ENCODE peak calls at places on chromosomes 13 and 19, in seven cellular contexts. J is ascending aorta; U is PC-9; P is pancreas; T is upper lobe of left lung; A is Panc1; V is CD8-positive, alpha-beta T cell. B is an unnamed sample.

GRCh38 chr13:48892311-48892710 is 83.4 kb upstream of the FNDC3A start:
- DNase-seq in A (peak; percentile 61), V (no peak), T (no peak), P (no peak), J (no peak), U (peak; percentile 46), B (no peak)

GRCh38 chr13:113820813-113821651 is 42.8 kb downstream of the GAS6 start:
- DNase-seq in T (peak; percentile 50), J (peak; percentile 87), U (peak; percentile 75), P (peak; percentile 77), A (no peak), V (no peak), B (peak; percentile 89)

GRCh38 chr13:99722931-99723330 is 221.7 kb downstream of the TM9SF2 start:
- DNase-seq in U (no peak), T (no peak), A (no peak), P (no peak), J (no peak), V (no peak), B (no peak)

GRCh38 chr13:99231726-99232125 is 26.5 kb downstream of the GPR18 start:
- DNase-seq in T (no peak), P (no peak), J (no peak), V (no peak), A (no peak), U (no peak), B (no peak)

GRCh38 chr13:111975539-111976473 is 91.1 kb upstream of the SOX1 start:
- DNase-seq in P (no peak), J (no peak), V (no peak), A (no peak), U (no peak), T (no peak), B (no peak)

GRCh38 chr19:8255426-8256125 is 46.4 kb downstream of the CERS4 start:
- DNase-seq in V (no peak), J (no peak), T (no peak), A (no peak), P (peak; percentile 61), U (no peak), B (no peak)

GRCh38 chr19:16659464-16659831 is 496 bp downstream of the SMIM7 start:
- DNase-seq in U (no peak), J (no peak), V (no peak), A (no peak), T (no peak), P (no peak), B (no peak)

GRCh38 chr19:6608950-6609349 is 18.0 kb upstream of the CD70 start:
- DNase-seq in U (no peak), P (no peak), A (no peak), J (no peak), V (no peak), T (no peak), B (no peak)

GRCh38 chr13:37163626-37164365 is 58.3 kb upstream of the CSNK1A1L start:
- DNase-seq in J (no peak), P (no peak), U (no peak), T (no peak), V (no peak), A (no peak), B (no peak)

GRCh38 chr19:55095260-55096060 is 19.8 kb downstream of the EPS8L1 start:
- DNase-seq in U (peak; percentile 31), T (no peak), P (peak; percentile 33), J (no peak), A (no peak), V (no peak), B (no peak)

GRCh38 chr13:100954430-100955361 is 280.1 kb upstream of the TMTC4 start:
- DNase-seq in P (no peak), J (no peak), A (no peak), U (no peak), V (no peak), T (no peak), B (no peak)

GRCh38 chr19:42115219-42115618 is 17.0 kb downstream of the POU2F2 start:
- DNase-seq in A (no peak), T (no peak), V (no peak), P (peak; percentile 51), J (no peak), U (no peak), B (no peak)
- H3K27ac ChIP-seq in A (no peak overlapping the region), T (no peak overlapping the region), V (no peak overlapping the region), P (peak overlapping the region; percentile 82), J (no peak overlapping the region), U (no peak overlapping the region), B (peak overlapping the region; percentile 96)

DNA sequence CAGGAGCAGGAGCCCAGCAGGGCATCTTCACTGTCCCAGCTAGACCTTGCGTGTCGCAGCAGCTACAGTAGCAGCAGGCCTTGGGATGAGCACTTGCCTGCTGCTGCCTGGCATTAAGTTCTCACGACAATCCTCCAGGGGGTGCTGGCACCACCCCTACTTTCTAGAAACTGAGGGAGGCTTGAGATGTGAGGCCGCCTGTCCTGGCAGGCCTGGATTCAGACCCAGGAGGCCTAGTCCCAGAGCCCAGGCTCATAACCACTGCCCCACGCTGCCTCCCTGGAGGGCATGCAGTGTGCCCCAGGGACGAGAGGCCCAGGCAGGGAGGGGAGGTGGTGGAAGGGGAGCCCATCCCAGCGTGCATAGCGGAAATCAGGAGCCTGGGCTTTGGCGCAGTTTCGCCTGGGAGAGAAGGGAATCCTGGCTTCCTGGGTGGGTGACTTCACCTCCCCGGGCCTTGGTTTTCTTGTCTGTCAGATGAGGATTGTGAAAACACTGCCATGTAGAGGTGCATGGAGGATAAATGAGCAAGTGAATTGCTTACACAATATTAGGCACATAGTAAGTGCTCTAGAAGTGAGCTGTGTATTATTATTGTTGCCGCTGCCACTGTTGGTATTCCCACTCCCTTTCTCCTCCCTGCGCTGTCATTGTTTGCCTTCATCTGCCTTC is 26.1 kb downstream of the PPP5C start:
- DNase-seq in A (no peak), V (no peak), T (no peak), J (peak; percentile 69), U (no peak), P (no peak), B (peak; percentile 65)
- TF ChIP-seq CTCF in A (no peak), V (no peak), T (peak; percentile 20), J (no peak), U (peak; percentile 62), P (peak; percentile 8), B (peak; percentile 53)

DNA sequence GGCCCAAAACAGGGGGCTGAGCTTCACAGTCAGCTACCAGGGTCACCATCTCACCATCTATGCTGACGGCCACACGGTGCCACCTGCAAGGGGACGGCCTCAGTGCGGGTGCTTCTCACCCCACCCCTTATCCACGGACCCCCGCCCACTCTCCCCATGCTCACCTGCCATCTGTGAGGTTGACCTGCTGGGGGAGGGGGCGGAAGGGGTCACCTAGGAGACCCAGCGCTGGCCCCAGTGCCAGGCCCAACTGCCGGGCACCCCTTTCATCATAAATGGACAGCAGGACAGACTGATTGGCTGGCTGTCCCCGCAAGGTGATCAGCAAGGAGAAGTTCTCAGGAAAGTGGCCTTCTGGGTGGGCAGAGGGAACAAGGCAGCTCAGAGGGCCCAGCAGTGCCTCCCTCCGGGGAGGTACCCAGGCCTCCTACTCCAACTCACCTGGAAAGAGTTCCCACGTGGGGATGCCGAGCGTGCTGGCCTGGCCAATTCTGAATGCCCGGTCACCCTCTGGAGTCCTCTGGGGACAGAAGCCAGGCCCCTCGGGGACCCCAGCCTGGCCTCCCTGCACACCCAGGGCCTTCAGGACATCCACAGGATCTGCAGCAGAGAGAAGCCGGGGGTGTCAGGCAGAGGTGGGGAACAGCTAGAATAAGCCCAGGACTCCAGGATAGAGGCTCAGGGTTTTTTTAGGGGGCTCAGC is 4.5 kb downstream of the COL5A3 start:
- DNase-seq in T (no peak), J (no peak), U (no peak), A (no peak), P (no peak), V (no peak), B (no peak)
- H3K4me1 ChIP-seq in T (peaks cover 8% of the 10 kb centered on the region), J (peaks cover 11% of the 10 kb centered on the region), U (no peaks in the 10 kb centered on the region), A (no peaks in the 10 kb centered on the region), P (no peaks in the 10 kb centered on the region), V (peaks cover 11% of the 10 kb centered on the region), B (peaks cover 4% of the 10 kb centered on the region)

GRCh38 chr19:14139944-14140343 is 3.6 kb upstream of the ASF1B start:
- DNase-seq in V (no peak), A (no peak), J (no peak), T (peak; percentile 76), U (peak; percentile 75), P (no peak), B (no peak)
- H3K27ac ChIP-seq in V (no peak overlapping the region), A (no peak overlapping the region), J (no peak overlapping the region), T (peak overlapping the region; percentile 94), U (peak overlapping the region; percentile 38), P (no peak overlapping the region), B (no peak overlapping the region)

GRCh38 chr19:51347209-51347928 is 5.4 kb upstream of the VSIG10L start:
- DNase-seq in P (no peak), T (no peak), U (no peak), A (no peak), J (no peak), V (no peak), B (no peak)

GRCh38 chr19:51345076-51345620 is 3.2 kb upstream of the VSIG10L start:
- DNase-seq in J (no peak), P (no peak), V (no peak), U (no peak), T (no peak), A (no peak), B (no peak)

GRCh38 chr19:51341976-51342580 is at the start of gene VSIG10L:
- DNase-seq in J (no peak), V (no peak), P (no peak), T (no peak), U (peak; percentile 56), A (no peak), B (no peak)

GRCh38 chr19:51342631-51343569 is 961 bp upstream of the VSIG10L start:
- DNase-seq in A (no peak), J (no peak), P (no peak), T (no peak), V (no peak), U (no peak), B (no peak)

GRCh38 chr19:51346742-51347141 is 4.8 kb upstream of the VSIG10L start:
- DNase-seq in J (no peak), V (no peak), U (no peak), T (no peak), P (no peak), A (no peak), B (no peak)
- TF ChIP-seq CTCF in J (no peak), V (no peak), U (no peak), T (no peak), P (no peak), A (no peak), B (no peak)

GRCh38 chr13:40119852-40120251 is 464.4 kb downstream of the COG6 start:
- DNase-seq in T (no peak), V (no peak), U (no peak), A (no peak), P (no peak), J (no peak), B (no peak)
- H3K4me1 ChIP-seq in T (peaks cover 13% of the 10 kb centered on the region), V (no peaks in the 10 kb centered on the region), U (peaks cover 12% of the 10 kb centered on the region), A (no peaks in the 10 kb centered on the region), P (peaks cover 10% of the 10 kb centered on the region), J (peaks cover 2% of the 10 kb centered on the region), B (peaks cover 14% of the 10 kb centered on the region)